ENCODE peak calls at places on chromosomes 16 and 17, in four cellular contexts. Q, A, H and L are unnamed samples.

GRCh38 chr17:72123964-72124791 is 3.4 kb downstream of the SOX9 start:
- DNase-seq in A (no peak), H (peak), Q (no peak), L (peak)

GRCh38 chr17:80147035-80147939 is at the start of gene EIF4A3:
- DNase-seq in Q (peak), H (peak), A (peak), L (peak)

GRCh38 chr17:8007836-8008235 is 5.4 kb downstream of the GUCY2D start:
- DNase-seq in Q (no peak), H (no peak), A (no peak), L (no peak)

GRCh38 chr17:61635913-61636432 is 45.0 kb upstream of the NACA2 start:
- DNase-seq in Q (peak), H (no peak), A (peak), L (peak)

GRCh38 chr16:19168173-19169080 is at the start of gene SYT17:
- DNase-seq in A (peak), H (peak), Q (peak), L (no peak)

GRCh38 chr16:87951550-87952538 is 610 bp downstream of the BANP start:
- DNase-seq in Q (peak), A (peak), H (no peak), L (no peak)

GRCh38 chr17:4594406-4595349 is 10.3 kb downstream of the SMTNL2 start:
- DNase-seq in Q (no peak), A (peak), H (peak), L (peak)

GRCh38 chr16:49078571-49078970 is 203.1 kb downstream of the CBLN1 start:
- DNase-seq in H (no peak), Q (no peak), A (no peak), L (no peak)

GRCh38 chr17:79548116-79548515 is 62.7 kb downstream of the RBFOX3 start:
- DNase-seq in H (peak), A (no peak), Q (no peak), L (no peak)

GRCh38 chr16:8113843-8114242 is 476.5 kb downstream of the TMEM114 start:
- DNase-seq in A (no peak), Q (no peak), H (no peak), L (no peak)

GRCh38 chr16:68503334-68503733 is 35.8 kb upstream of the ZFP90 start:
- DNase-seq in A (no peak), Q (peak), H (no peak), L (no peak)

GRCh38 chr17:2863204-2863603 is 67.0 kb downstream of the RAP1GAP2 start:
- DNase-seq in A (no peak), Q (no peak), H (no peak), L (no peak)

GRCh38 chr17:9239821-9240658 is 218.7 kb downstream of the NTN1 start:
- DNase-seq in H (peak), A (peak), Q (peak), L (peak)

GRCh38 chr17:59329558-59330313 is 1.7 kb upstream of the YPEL2 start:
- DNase-seq in H (peak), A (peak), Q (peak), L (peak)

GRCh38 chr17:37683454-37683984 is 40.3 kb upstream of the DDX52 start:
- DNase-seq in Q (no peak), H (no peak), A (no peak), L (no peak)

GRCh38 chr16:85626191-85626951 is 13.2 kb downstream of the GSE1 start:
- DNase-seq in Q (no peak), A (peak), H (peak), L (peak)

GRCh38 chr17:1512351-1512750 is 4.1 kb downstream of the INPP5K start:
- DNase-seq in Q (no peak), A (no peak), H (no peak), L (no peak)